ENCODE peak calls at places on chromosomes 13 and 19, in four cellular contexts. One of them, this sample, is unnamed.

GRCh38 chr13:29936961-29937360 is 86.5 kb upstream of the UBL3 start:
- DNase-seq in lung: no peak
- DNase-seq in ovary: no peak
- DNase-seq in left lung: no peak
- DNase-seq in this sample: no peak

GRCh38 chr13:113828282-113828825 is 35.5 kb downstream of the GAS6 start:
- DNase-seq in left lung: no peak
- DNase-seq in lung: no peak
- DNase-seq in ovary: no peak
- DNase-seq in this sample: no peak

GRCh38 chr13:46354143-46355087 is 32.6 kb downstream of the RUBCNL start:
- DNase-seq in lung: no peak
- DNase-seq in ovary: no peak
- DNase-seq in left lung: no peak
- DNase-seq in this sample: no peak

GRCh38 chr13:100394005-100394695 is 194.4 kb downstream of the GGACT start:
- DNase-seq in left lung: no peak
- DNase-seq in lung: no peak
- DNase-seq in ovary: no peak
- DNase-seq in this sample: no peak

GRCh38 chr13:40026741-40027140 is 371.3 kb downstream of the COG6 start:
- DNase-seq in left lung: no peak
- DNase-seq in lung: no peak
- DNase-seq in ovary: no peak
- DNase-seq in this sample: no peak

GRCh38 chr13:29733069-29733700 is 117.2 kb downstream of the UBL3 start:
- DNase-seq in left lung: no peak
- DNase-seq in lung: no peak
- DNase-seq in ovary: no peak
- DNase-seq in this sample: no peak

GRCh38 chr13:44974056-44974798 is 15.0 kb downstream of the NUFIP1 start:
- DNase-seq in left lung: no peak
- DNase-seq in ovary: no peak
- DNase-seq in lung: peak
- DNase-seq in this sample: peak

GRCh38 chr13:108305655-108306054 is 36.1 kb downstream of the TNFSF13B start:
- DNase-seq in ovary: no peak
- DNase-seq in lung: no peak
- DNase-seq in left lung: no peak
- DNase-seq in this sample: no peak

GRCh38 chr19:33388231-33388816 is 14.8 kb downstream of the CEBPG start:
- DNase-seq in left lung: peak
- DNase-seq in lung: no peak
- DNase-seq in ovary: no peak
- DNase-seq in this sample: no peak

GRCh38 chr19:44509478-44509877 is 9.2 kb upstream of the ZNF180 start:
- DNase-seq in ovary: no peak
- DNase-seq in lung: no peak
- DNase-seq in left lung: no peak
- DNase-seq in this sample: no peak

GRCh38 chr19:18795540-18795939 is 4.4 kb upstream of the COMP start:
- DNase-seq in lung: no peak
- DNase-seq in ovary: no peak
- DNase-seq in left lung: peak
- DNase-seq in this sample: no peak

GRCh38 chr19:40225440-40226305 is 816 bp downstream of the CCNP start:
- DNase-seq in lung: no peak
- DNase-seq in ovary: no peak
- DNase-seq in left lung: no peak
- DNase-seq in this sample: no peak

GRCh38 chr19:52992109-52993004 is 21.4 kb upstream of the ERVV-1 start:
- DNase-seq in ovary: peak
- DNase-seq in lung: no peak
- DNase-seq in left lung: peak
- DNase-seq in this sample: no peak

GRCh38 chr13:25687622-25688225 is 315.9 kb downstream of the ATP8A2 start:
- DNase-seq in ovary: no peak
- DNase-seq in lung: no peak
- DNase-seq in left lung: no peak
- DNase-seq in this sample: no peak

GRCh38 chr13:19644947-19645439 is 11.5 kb downstream of the MPHOSPH8 start:
- DNase-seq in left lung: no peak
- DNase-seq in ovary: no peak
- DNase-seq in lung: no peak
- DNase-seq in this sample: no peak

GRCh38 chr19:17309962-17310461 is 649 bp downstream of the DDA1 start:
- DNase-seq in ovary: no peak
- DNase-seq in lung: no peak
- DNase-seq in left lung: no peak
- DNase-seq in this sample: no peak

GRCh38 chr19:927707-928401 is 2.0 kb downstream of the ARID3A start:
- DNase-seq in lung: no peak
- DNase-seq in ovary: no peak
- DNase-seq in left lung: no peak
- DNase-seq in this sample: no peak

GRCh38 chr19:35120492-35120891 is 4.9 kb downstream of the FXYD3 start:
- DNase-seq in lung: no peak
- DNase-seq in ovary: no peak
- DNase-seq in left lung: no peak
- DNase-seq in this sample: no peak

GRCh38 chr13:38582133-38582532 is 104.7 kb upstream of the FREM2 start:
- DNase-seq in lung: no peak
- DNase-seq in ovary: no peak
- DNase-seq in left lung: no peak
- DNase-seq in this sample: peak

GRCh38 chr19:33780746-33781145 is 15.9 kb upstream of the KCTD15 start:
- DNase-seq in lung: no peak
- DNase-seq in ovary: no peak
- DNase-seq in left lung: no peak
- DNase-seq in this sample: no peak

DNA sequence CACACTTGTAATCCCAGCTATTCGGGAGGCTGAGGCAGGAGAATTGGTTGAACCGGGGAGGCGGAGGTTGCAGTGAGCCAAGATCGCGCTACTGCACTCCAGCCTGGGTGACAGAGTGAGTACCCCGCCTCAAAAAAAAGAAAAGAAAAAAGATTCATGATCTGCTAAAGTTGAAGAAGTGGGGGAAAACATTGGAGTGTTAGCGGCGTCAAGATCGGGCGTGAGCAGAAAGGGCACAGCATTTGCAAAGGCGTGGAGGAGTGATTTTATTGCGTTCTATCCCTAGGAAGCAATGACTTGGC is 874 bp upstream of the DNM2 start:
- DNase-seq in left lung: no peak
- DNase-seq in ovary: no peak
- DNase-seq in lung: no peak
- DNase-seq in this sample: no peak
- H3K27ac ChIP-seq in left lung: no peak
- H3K27ac ChIP-seq in ovary: no peak
- H3K27ac ChIP-seq in lung: peak
- H3K27ac ChIP-seq in this sample: no peak

GRCh38 chr19:41431426-41432386 is 4.5 kb upstream of the B3GNT8 start:
- DNase-seq in ovary: no peak
- DNase-seq in left lung: peak
- DNase-seq in lung: no peak
- DNase-seq in this sample: peak
- TF ChIP-seq CTCF in ovary: no peak
- TF ChIP-seq CTCF in left lung: peak
- TF ChIP-seq CTCF in lung: no peak
- TF ChIP-seq CTCF in this sample: peak

GRCh38 chr19:3357362-3357730 is 9.0 kb upstream of the NFIC start:
- DNase-seq in ovary: no peak
- DNase-seq in lung: no peak
- DNase-seq in left lung: no peak
- DNase-seq in this sample: no peak
- H3K27ac ChIP-seq in ovary: peak
- H3K27ac ChIP-seq in lung: no peak
- H3K27ac ChIP-seq in left lung: no peak
- H3K27ac ChIP-seq in this sample: no peak

DNA sequence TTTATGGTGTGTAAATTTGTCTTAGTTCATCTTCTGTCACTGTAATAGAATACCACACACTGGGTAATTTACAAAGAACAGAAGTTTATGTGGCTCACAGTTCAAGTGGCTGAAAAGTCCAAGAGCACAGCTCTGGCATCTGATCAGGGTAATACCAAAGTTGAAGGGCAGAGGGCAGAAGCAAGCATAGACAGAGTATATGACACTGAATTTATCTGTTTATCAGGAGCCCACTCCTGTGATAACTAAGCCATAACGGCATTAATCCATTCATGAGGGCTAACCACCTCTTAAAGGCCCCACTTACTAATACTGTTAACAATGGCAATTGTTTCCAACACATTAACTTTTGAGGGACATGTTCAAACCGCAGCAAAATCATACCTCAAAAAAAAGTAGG is 4.0 kb upstream of the RFXAP start:
- DNase-seq in lung: no peak
- DNase-seq in ovary: no peak
- DNase-seq in left lung: no peak
- DNase-seq in this sample: no peak
- TF ChIP-seq CTCF in lung: no peak
- TF ChIP-seq CTCF in ovary: no peak
- TF ChIP-seq CTCF in left lung: no peak
- TF ChIP-seq CTCF in this sample: no peak

DNA sequence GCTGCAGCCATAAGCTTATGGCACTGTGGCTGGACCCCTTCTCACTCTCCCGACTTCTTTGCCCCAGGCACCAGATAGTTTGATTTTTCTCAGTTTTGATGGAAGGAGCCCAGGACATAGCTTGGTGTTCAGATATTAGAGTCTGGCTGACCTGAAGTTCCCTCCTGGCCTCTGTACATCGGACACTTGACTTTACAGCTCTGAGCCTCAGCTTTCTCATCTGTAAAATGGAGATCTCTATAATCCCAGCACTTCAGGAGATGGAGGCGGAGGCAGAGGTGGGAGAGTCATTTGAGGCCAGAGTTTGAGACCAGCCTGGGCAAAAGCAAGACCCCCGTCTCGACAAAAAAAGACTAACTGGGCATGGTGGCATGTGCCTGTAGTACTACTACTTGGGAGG is 909 bp downstream of the CC2D1A start:
- DNase-seq in left lung: no peak
- DNase-seq in ovary: no peak
- DNase-seq in lung: no peak
- DNase-seq in this sample: no peak
- H3K27ac ChIP-seq in left lung: no peak
- H3K27ac ChIP-seq in ovary: no peak
- H3K27ac ChIP-seq in lung: peak
- H3K27ac ChIP-seq in this sample: no peak

DNA sequence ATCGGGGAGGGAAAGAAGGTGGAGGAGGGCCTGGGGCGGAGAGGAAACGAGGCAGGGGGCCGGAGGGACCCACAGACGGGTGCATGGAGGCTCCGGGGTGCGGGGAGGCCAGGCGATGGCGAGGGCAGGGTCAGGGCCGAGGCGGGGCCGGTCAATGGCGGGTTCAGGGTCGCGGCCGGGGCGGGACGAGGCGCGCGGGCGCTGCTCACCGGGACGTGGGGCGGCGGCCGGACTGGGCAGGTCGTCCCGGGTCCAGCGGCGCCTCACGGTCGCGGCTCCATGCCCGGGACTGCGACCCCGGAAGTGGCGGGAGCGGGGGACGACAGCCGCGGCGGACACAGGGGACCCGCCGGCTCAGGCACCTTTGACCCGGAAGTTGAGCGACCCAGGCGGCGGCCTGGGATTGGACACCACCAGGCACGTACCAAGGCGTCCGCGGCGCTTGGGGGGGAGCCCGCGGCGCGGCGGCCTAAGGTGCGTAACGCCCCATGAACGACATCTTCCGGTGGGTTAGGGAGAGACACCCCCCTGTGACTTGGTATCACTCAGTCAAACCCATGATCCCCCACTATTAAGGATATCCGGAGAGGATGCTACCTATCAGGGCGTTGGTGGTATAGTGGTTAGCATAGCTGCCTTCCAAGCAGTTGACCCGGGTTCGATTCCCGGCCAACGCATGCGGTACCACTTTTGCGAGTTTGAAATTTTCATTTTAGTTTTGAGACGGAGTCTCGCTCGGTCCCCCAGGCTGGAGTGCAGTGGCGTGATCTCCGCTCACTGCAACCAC is at the start of gene DPP9:
- DNase-seq in left lung: peak
- DNase-seq in lung: peak
- DNase-seq in ovary: peak
- DNase-seq in this sample: peak
- TF ChIP-seq CTCF in left lung: peak
- TF ChIP-seq CTCF in lung: no peak
- TF ChIP-seq CTCF in ovary: peak
- TF ChIP-seq CTCF in this sample: peak

This sample was measured in adrenal gland.